ENCODE peak calls at places on chromosomes 3 and 15, in six cellular contexts. K is esophagus muscularis mucosa; X is left ventricle myocardium inferior; J is GM23338; U is naive thymus-derived CD4-positive, alpha-beta T cell; P is stomach. F is an unnamed sample.
A peak's percentile ranks its signal among the peaks of the same experiment; 100 is the strongest.

GRCh38 chr3:127678611-127679533 is 6.1 kb downstream of the ABTB1 start:
- DNase-seq in K (no peak), X (peak; percentile 15), J (no peak), U (no peak), P (peak; percentile 23), F (no peak)

GRCh38 chr3:39378092-39378491 is 5.1 kb upstream of the SLC25A38 start:
- DNase-seq in K (no peak), X (no peak), J (peak; percentile 92), U (peak; percentile 67), P (peak; percentile 74), F (peak; percentile 64)

GRCh38 chr15:63895194-63895593 is 61.4 kb upstream of the HERC1 start:
- DNase-seq in K (no peak), X (no peak), J (no peak), U (no peak), P (no peak), F (no peak)

GRCh38 chr15:95664435-95664834 is 666.1 kb upstream of the NR2F2 start:
- DNase-seq in K (no peak), X (no peak), J (no peak), U (no peak), P (no peak), F (no peak)

GRCh38 chr15:42133892-42134502 is 22.4 kb downstream of the PLA2G4F start:
- DNase-seq in K (peak; percentile 87), X (no peak), J (peak; percentile 89), U (no peak), P (peak; percentile 74), F (peak; percentile 29)

GRCh38 chr3:24773798-24774197 is 279.1 kb upstream of the THRB start:
- DNase-seq in K (no peak), X (peak; percentile 15), J (peak; percentile 92), U (no peak), P (peak; percentile 37), F (peak; percentile 48)

GRCh38 chr3:102790742-102791141 is 355.9 kb downstream of the ZPLD1 start:
- DNase-seq in K (no peak), X (no peak), J (no peak), U (no peak), P (no peak), F (no peak)

GRCh38 chr3:123096701-123097100 is 29.9 kb downstream of the PDIA5 start:
- DNase-seq in K (no peak), X (peak; percentile 74), J (no peak), U (no peak), P (peak; percentile 64), F (no peak)

GRCh38 chr15:60419752-60420151 is 22.0 kb upstream of the ANXA2 start:
- DNase-seq in K (no peak), X (no peak), J (no peak), U (no peak), P (no peak), F (peak; percentile 40)

GRCh38 chr3:72185549-72186484 is 400.9 kb upstream of the PROK2 start:
- DNase-seq in K (no peak), X (no peak), J (no peak), U (no peak), P (no peak), F (no peak)

GRCh38 chr3:48356419-48356818 is 15.6 kb upstream of the FBXW12 start:
- DNase-seq in K (no peak), X (no peak), J (no peak), U (no peak), P (no peak), F (no peak)

GRCh38 chr3:181493423-181493822 is 218.3 kb upstream of the SOX2 start:
- DNase-seq in K (no peak), X (no peak), J (no peak), U (no peak), P (no peak), F (no peak)

GRCh38 chr15:39403674-39404117 is 177.2 kb upstream of the THBS1 start:
- DNase-seq in K (peak; percentile 70), X (no peak), J (no peak), U (no peak), P (no peak), F (no peak)

GRCh38 chr3:136838641-136839555 is 20.0 kb downstream of the SLC35G2 start:
- DNase-seq in K (no peak), X (no peak), J (no peak), U (no peak), P (no peak), F (no peak)

GRCh38 chr15:62901916-62902554 is 140.5 kb upstream of the TPM1 start:
- DNase-seq in K (no peak), X (no peak), J (no peak), U (no peak), P (no peak), F (no peak)

GRCh38 chr15:81098884-81099601 is 35.0 kb upstream of the CFAP161 start:
- DNase-seq in K (peak; percentile 91), X (peak; percentile 51), J (no peak), U (no peak), P (no peak), F (no peak)

GRCh38 chr3:11385908-11386307 is 113.7 kb downstream of the ATG7 start:
- DNase-seq in K (no peak), X (no peak), J (peak; percentile 12), U (no peak), P (no peak), F (no peak)

GRCh38 chr3:183252973-183253363 is at the start of gene B3GNT5:
- DNase-seq in K (no peak), X (peak; percentile 20), J (peak; percentile 84), U (no peak), P (peak; percentile 86), F (peak; percentile 92)

GRCh38 chr15:58161436-58161835 is 23.3 kb downstream of the AQP9 start:
- DNase-seq in K (no peak), X (no peak), J (no peak), U (no peak), P (no peak), F (no peak)

GRCh38 chr3:76487446-76487845 is 552.5 kb upstream of the ROBO2 start:
- DNase-seq in K (no peak), X (no peak), J (no peak), U (no peak), P (no peak), F (no peak)

GRCh38 chr3:120780977-120781376 is 38.4 kb downstream of the GTF2E1 start:
- DNase-seq in K (no peak), X (no peak), J (no peak), U (no peak), P (peak; percentile 27), F (no peak)

GRCh38 chr3:135862361-135862760 is 103.2 kb upstream of the PPP2R3A start:
- DNase-seq in K (no peak), X (no peak), J (no peak), U (no peak), P (no peak), F (no peak)

GRCh38 chr15:22978691-22979068 is 1.5 kb downstream of the CYFIP1 start:
- DNase-seq in K (no peak), X (no peak), J (peak; percentile 39), U (no peak), P (no peak), F (no peak)

GRCh38 chr15:94331731-94332130 is 100.4 kb downstream of the MCTP2 start:
- DNase-seq in K (no peak), X (no peak), J (no peak), U (no peak), P (no peak), F (no peak)

GRCh38 chr3:187264946-187265345 is 26.6 kb downstream of the MASP1 start:
- DNase-seq in K (no peak), X (no peak), J (no peak), U (no peak), P (no peak), F (no peak)

GRCh38 chr3:76432396-76432795 is 607.5 kb upstream of the ROBO2 start:
- DNase-seq in K (no peak), X (no peak), J (no peak), U (no peak), P (no peak), F (no peak)

GRCh38 chr3:33915796-33916589 is 117.6 kb downstream of the PDCD6IP start:
- DNase-seq in K (no peak), X (no peak), J (peak; percentile 47), U (peak; percentile 33), P (no peak), F (no peak)

DNA sequence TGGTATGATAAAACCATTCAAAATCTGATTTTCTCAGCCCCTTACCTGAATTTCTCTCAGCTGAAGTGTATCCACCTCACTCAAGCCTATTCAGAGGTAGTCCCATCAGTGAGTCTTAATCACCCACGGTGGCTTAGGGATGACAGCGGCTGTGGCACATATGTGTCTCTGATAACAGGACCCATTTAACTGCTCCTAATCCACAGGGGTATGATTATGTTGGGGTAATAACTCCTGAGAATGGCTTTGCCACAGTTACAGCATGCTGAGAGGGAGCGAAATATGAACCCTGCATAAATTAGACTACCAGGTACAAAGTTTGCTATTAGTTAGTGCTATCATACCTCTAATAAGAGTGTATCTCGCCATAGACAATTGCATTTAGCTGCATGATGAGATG is 10.6 kb downstream of the CLRN1 start:
- DNase-seq in K (no peak), X (no peak), J (no peak), U (no peak), P (no peak), F (no peak)
- H3K27ac ChIP-seq in K (no peak overlapping the region), X (no peak overlapping the region), J (no peak overlapping the region), U (no peak overlapping the region), P (no peak overlapping the region), F (no peak overlapping the region)

DNA sequence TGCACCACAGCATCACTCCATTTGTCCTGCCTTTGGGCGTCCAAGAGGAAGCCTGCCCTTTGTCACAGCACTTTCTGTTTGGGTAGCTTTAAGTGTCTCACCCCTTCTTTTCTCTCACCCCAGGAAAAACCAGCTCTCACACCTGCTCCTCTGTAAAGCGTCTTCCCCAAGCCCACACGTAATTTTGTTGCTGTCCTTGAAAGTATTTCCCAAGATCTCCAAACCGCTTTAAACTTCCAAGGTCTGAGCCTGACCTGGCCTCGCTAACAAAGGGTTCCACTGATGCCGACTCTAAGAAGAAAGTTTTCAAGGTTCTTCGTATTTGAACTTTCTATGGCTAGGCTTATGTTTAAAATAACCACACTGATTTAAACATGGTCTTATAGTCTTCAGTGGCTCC is 5.3 kb downstream of the ABHD2 start:
- DNase-seq in K (no peak), X (no peak), J (no peak), U (no peak), P (no peak), F (no peak)
- H3K27ac ChIP-seq in K (peak overlapping the region; percentile 92), X (peak overlapping the region; percentile 95), J (peak overlapping the region; percentile 53), U (no peak overlapping the region), P (peak overlapping the region; percentile 92), F (peak overlapping the region; percentile 95)

GRCh38 chr3:4418156-4418555 is 48.9 kb downstream of the SUMF1 start:
- DNase-seq in K (no peak), X (no peak), J (no peak), U (no peak), P (no peak), F (no peak)

GRCh38 chr3:4416427-4416826 is 50.6 kb downstream of the SUMF1 start:
- DNase-seq in K (no peak), X (no peak), J (no peak), U (no peak), P (no peak), F (no peak)

GRCh38 chr3:4419386-4419785 is 47.7 kb downstream of the SUMF1 start:
- DNase-seq in K (no peak), X (no peak), J (no peak), U (no peak), P (no peak), F (no peak)

GRCh38 chr3:4416961-4417360 is 50.1 kb downstream of the SUMF1 start:
- DNase-seq in K (no peak), X (no peak), J (no peak), U (no peak), P (no peak), F (no peak)

GRCh38 chr3:4417449-4417848 is 49.6 kb downstream of the SUMF1 start:
- DNase-seq in K (no peak), X (no peak), J (no peak), U (no peak), P (no peak), F (no peak)
- H3K27ac ChIP-seq in K (peak overlapping the region; percentile 8), X (peak overlapping the region; percentile 69), J (no peak overlapping the region), U (no peak overlapping the region), P (no peak overlapping the region), F (no peak overlapping the region)

GRCh38 chr3:16300282-16300681 is 35.3 kb downstream of the OXNAD1 start:
- DNase-seq in K (no peak), X (no peak), J (no peak), U (no peak), P (no peak), F (no peak)
- H3K27ac ChIP-seq in K (peak overlapping the region; percentile 61), X (no peak overlapping the region), J (no peak overlapping the region), U (peak overlapping the region; percentile 66), P (peak overlapping the region; percentile 61), F (peak overlapping the region; percentile 66)

F was measured in upper lobe of left lung.